ENCODE peak calls at places on chromosomes 1 and 21, in four cellular contexts. A, B, O and H are unnamed samples.

GRCh38 chr1:236108027-236108648 is 34.2 kb upstream of the GPR137B start:
- DNase-seq in B (no peak), O (no peak), A (no peak), H (no peak)

GRCh38 chr21:25457411-25457810 is 149.9 kb downstream of the MRPL39 start:
- DNase-seq in O (no peak), A (peak), B (no peak), H (no peak)

GRCh38 chr1:225445644-225446297 is 17.9 kb upstream of the LBR start:
- DNase-seq in O (peak), A (no peak), B (no peak), H (no peak)

GRCh38 chr1:160376525-160377131 is 9.8 kb downstream of the NHLH1 start:
- DNase-seq in A (peak), O (peak), B (no peak), H (peak)

GRCh38 chr1:237672748-237673147 is 218.0 kb downstream of the ZP4 start:
- DNase-seq in A (no peak), B (no peak), O (peak), H (no peak)

GRCh38 chr1:22176258-22176657 is 33.4 kb upstream of the WNT4 start:
- DNase-seq in O (no peak), A (no peak), B (no peak), H (no peak)

GRCh38 chr1:202155478-202156021 is 4.9 kb downstream of the PTPN7 start:
- DNase-seq in B (no peak), O (peak), A (no peak), H (no peak)

GRCh38 chr1:165383067-165383466 is 26.6 kb upstream of the LMX1A start:
- DNase-seq in A (peak), O (no peak), B (no peak), H (peak)

GRCh38 chr1:96309783-96310182 is 411.8 kb upstream of the PTBP2 start:
- DNase-seq in O (peak), B (no peak), A (no peak), H (peak)

GRCh38 chr1:161227196-161227871 is 1.5 kb downstream of the TOMM40L start:
- DNase-seq in B (peak), O (peak), A (peak), H (peak)